ENCODE peak calls at places on chromosome 18, in ten cellular contexts. X, F, T, J, B, C, W, H, V and N are unnamed samples.

GRCh38 chr18:8828300-8828699 is 122.9 kb downstream of the MTCL1 start:
- DNase-seq in F (no peak), T (no peak), J (no peak), V (no peak), C (no peak), H (no peak), X (no peak), B (no peak), W (no peak), N (no peak)

GRCh38 chr18:10771053-10771709 is 245.4 kb downstream of the NAPG start:
- DNase-seq in C (no peak), X (no peak), W (peak), H (no peak), V (no peak), F (no peak), J (no peak), T (no peak), B (no peak), N (no peak)

GRCh38 chr18:42545825-42546224 is 569.7 kb downstream of the RIT2 start:
- DNase-seq in X (no peak), H (no peak), F (peak), V (peak), C (no peak), B (no peak), W (peak), J (no peak), T (no peak), N (no peak)

GRCh38 chr18:9392726-9393125 is 58.2 kb downstream of the TWSG1 start:
- DNase-seq in T (no peak), C (no peak), W (no peak), X (no peak), H (no peak), V (no peak), B (no peak), J (no peak), F (no peak), N (no peak)

GRCh38 chr18:9335255-9336045 is 877 bp downstream of the TWSG1 start:
- DNase-seq in B (no peak), J (no peak), T (peak), V (no peak), H (no peak), X (no peak), C (no peak), F (no peak), W (peak), N (no peak)

GRCh38 chr18:2316082-2316481 is 255.2 kb downstream of the METTL4 start:
- DNase-seq in F (no peak), W (no peak), X (no peak), J (no peak), H (no peak), B (no peak), C (no peak), T (no peak), V (no peak), N (no peak)

GRCh38 chr18:41881285-41881684 is 73.7 kb upstream of the PIK3C3 start:
- DNase-seq in X (no peak), F (peak), T (no peak), H (no peak), J (no peak), C (no peak), V (peak), W (peak), B (no peak), N (no peak)

GRCh38 chr18:49250819-49251388 is 209.5 kb downstream of the DYM start:
- DNase-seq in W (peak), X (peak), H (no peak), J (no peak), B (no peak), C (no peak), V (no peak), F (peak), T (peak), N (no peak)

GRCh38 chr18:58148954-58149471 is 105.0 kb downstream of the NEDD4L start:
- DNase-seq in H (no peak), C (no peak), V (no peak), X (no peak), J (no peak), F (no peak), W (no peak), T (peak), B (no peak), N (no peak)

GRCh38 chr18:35610089-35610488 is 28.5 kb downstream of the GALNT1 start:
- DNase-seq in H (no peak), B (no peak), X (no peak), J (no peak), C (no peak), W (no peak), T (no peak), V (no peak), F (peak), N (no peak)

GRCh38 chr18:49813071-49813320 is 337 bp downstream of the ACAA2 start:
- DNase-seq in J (peak), C (no peak), V (no peak), W (no peak), T (peak), F (peak), X (peak), B (no peak), H (peak), N (peak)

GRCh38 chr18:79454034-79454735 is 58.5 kb downstream of the NFATC1 start:
- DNase-seq in J (no peak), C (no peak), B (no peak), W (peak), H (no peak), T (no peak), F (no peak), V (no peak), X (no peak), N (no peak)

GRCh38 chr18:54116541-54117257 is 107.8 kb downstream of the MBD2 start:
- DNase-seq in H (no peak), F (no peak), C (no peak), V (no peak), J (no peak), W (no peak), T (no peak), B (no peak), X (no peak), N (no peak)

GRCh38 chr18:10923225-10923624 is 226.1 kb downstream of the PIEZO2 start:
- DNase-seq in C (no peak), F (peak), H (no peak), W (no peak), V (no peak), J (no peak), T (no peak), X (no peak), B (no peak), N (no peak)

GRCh38 chr18:23583071-23583865 is 3.0 kb downstream of the NPC1 start:
- DNase-seq in F (no peak), V (no peak), J (no peak), B (no peak), X (no peak), T (no peak), C (no peak), W (no peak), H (no peak), N (no peak)

GRCh38 chr18:9091066-9091476 is 11.4 kb upstream of the NDUFV2 start:
- DNase-seq in J (no peak), F (no peak), H (no peak), X (no peak), B (no peak), V (no peak), C (no peak), W (no peak), T (no peak), N (no peak)

GRCh38 chr18:23203891-23204432 is 68.7 kb downstream of the CABLES1 start:
- DNase-seq in X (no peak), T (no peak), C (no peak), H (no peak), B (no peak), V (no peak), J (no peak), W (no peak), F (no peak), N (no peak)

GRCh38 chr18:75198046-75198445 is 10.9 kb downstream of the PTGR3 start:
- DNase-seq in C (no peak), J (no peak), H (no peak), W (no peak), B (no peak), T (no peak), X (no peak), V (no peak), F (no peak), N (no peak)